ENCODE peak calls at places on chromosomes 13 and 19, in four cellular contexts. J is tibial nerve, Z is nephron progenitor cell, Q is astrocyte of the spinal cord. O is an unnamed sample.

GRCh38 chr19:48685583-48685982 is 10.2 kb upstream of the FUT2 start:
- DNase-seq in Z (no peak), J (no peak), Q (no peak), O (no peak)

GRCh38 chr19:6769006-6769637 is 1.9 kb upstream of the SH2D3A start:
- DNase-seq in Z (no peak), J (no peak), Q (no peak), O (no peak)

GRCh38 chr19:1624458-1624857 is 19.2 kb upstream of the UQCR11 start:
- DNase-seq in J (peak), Z (peak), Q (peak), O (peak)

GRCh38 chr19:18259848-18260247 is 14.4 kb downstream of the IQCN start:
- DNase-seq in J (no peak), Q (no peak), Z (no peak), O (no peak)

GRCh38 chr13:39410089-39410901 is 192.7 kb downstream of the LHFPL6 start:
- DNase-seq in Q (peak), J (no peak), Z (no peak), O (no peak)

GRCh38 chr13:104809483-104809882 is 1726.0 kb downstream of the EFNB2 start:
- DNase-seq in Z (no peak), Q (peak), J (no peak), O (no peak)

GRCh38 chr19:8571006-8571411 is 6.2 kb downstream of the MYO1F start:
- DNase-seq in Q (peak), J (no peak), Z (no peak), O (no peak)

GRCh38 chr19:51098366-51099069 is 9.7 kb downstream of the CTU1 start:
- DNase-seq in Z (no peak), Q (no peak), J (no peak), O (no peak)

GRCh38 chr19:43555185-43555770 is 20.0 kb downstream of the XRCC1 start:
- DNase-seq in J (peak), Z (peak), Q (peak), O (peak)

GRCh38 chr19:23901360-23901759 is 13.3 kb upstream of the ZNF726 start:
- DNase-seq in Q (no peak), Z (no peak), J (no peak), O (no peak)
- TF ChIP-seq CTCF in Q (no peak), Z (no peak), J (no peak), O (no peak)

DNA sequence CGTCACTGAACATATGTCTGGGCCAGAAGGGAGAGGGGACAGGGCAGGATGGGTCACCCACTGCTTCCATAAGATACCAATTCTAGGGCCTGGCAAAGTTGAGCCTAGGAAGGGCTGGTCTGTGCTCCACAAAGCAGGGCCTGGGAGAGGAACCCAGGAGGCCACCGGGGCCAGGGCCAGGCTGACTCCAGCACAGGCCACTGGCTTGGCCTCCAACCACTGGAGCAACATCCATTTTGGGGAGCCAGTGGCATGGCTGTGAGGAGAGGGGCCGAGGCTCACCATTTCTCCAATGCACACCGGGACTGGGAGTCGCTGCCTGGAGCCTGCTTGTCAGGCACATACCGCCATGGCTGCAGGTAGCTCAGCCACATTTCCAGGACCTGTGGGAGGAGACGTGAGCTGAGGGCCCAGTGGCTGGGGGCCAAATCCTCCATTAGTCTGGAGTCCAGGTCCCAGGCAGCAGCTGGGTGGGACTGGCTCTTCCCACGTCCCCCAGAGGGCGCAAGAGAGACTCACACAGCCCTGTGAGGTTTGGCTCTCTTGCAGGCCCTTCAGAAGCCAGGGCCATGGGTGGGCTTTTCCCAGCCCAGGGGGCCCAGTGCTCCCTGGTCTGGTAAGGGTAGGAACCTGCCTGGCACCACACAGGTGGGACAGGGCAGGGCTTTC is 27.7 kb downstream of the TUBA3C start:
- DNase-seq in Q (no peak), Z (no peak), J (no peak), O (no peak)
- TF ChIP-seq CTCF in Q (no peak), Z (no peak), J (no peak), O (no peak)

GRCh38 chr13:26255717-26256277 is 1.9 kb downstream of the CDK8 start:
- DNase-seq in Q (peak), Z (no peak), J (no peak), O (no peak)
- TF ChIP-seq CTCF in Q (peak), Z (peak), J (no peak), O (peak)

GRCh38 chr13:24680258-24680920 is at the start of gene ATP12A:
- DNase-seq in Q (no peak), J (no peak), Z (peak), O (peak)
- TF ChIP-seq CTCF in Q (no peak), J (no peak), Z (peak), O (peak)

GRCh38 chr13:26186141-26186870 is 35.8 kb downstream of the RNF6 start:
- DNase-seq in J (peak), Q (peak), Z (peak), O (peak)
- TF ChIP-seq CTCF in J (no peak), Q (peak), Z (peak), O (peak)

GRCh38 chr19:10389863-10390262 is 9.5 kb upstream of the TYK2 start:
- DNase-seq in J (no peak), Z (no peak), Q (no peak), O (no peak)
- TF ChIP-seq CTCF in J (no peak), Z (no peak), Q (peak), O (no peak)

O was measured in endothelial cell.